ENCODE peak calls at places on chromosomes 16 and 17, in five cellular contexts. One of them, this sample, is unnamed.

GRCh38 chr17:61410100-61410551 is 10.5 kb downstream of the TBX2 start:
- DNase-seq in lower lobe of right lung: peak; percentile 45
- DNase-seq in right atrium auricular region: no peak
- DNase-seq in endodermal cell: no peak
- DNase-seq in mammary epithelial cell: no peak
- DNase-seq in this sample: no peak

GRCh38 chr17:18960241-18960665 is 8.3 kb downstream of the SLC5A10 start:
- DNase-seq in lower lobe of right lung: peak; percentile 47
- DNase-seq in right atrium auricular region: no peak
- DNase-seq in endodermal cell: no peak
- DNase-seq in mammary epithelial cell: no peak
- DNase-seq in this sample: peak; percentile 52

GRCh38 chr17:66076546-66077190 is 115.3 kb downstream of the CEP112 start:
- DNase-seq in lower lobe of right lung: no peak
- DNase-seq in right atrium auricular region: no peak
- DNase-seq in endodermal cell: peak; percentile 41
- DNase-seq in mammary epithelial cell: peak; percentile 48
- DNase-seq in this sample: no peak

GRCh38 chr17:68451650-68452354 is 5.5 kb downstream of the WIPI1 start:
- DNase-seq in lower lobe of right lung: no peak
- DNase-seq in right atrium auricular region: no peak
- DNase-seq in endodermal cell: no peak
- DNase-seq in mammary epithelial cell: no peak
- DNase-seq in this sample: peak; percentile 39

GRCh38 chr16:7744546-7745294 is 412.1 kb downstream of the RBFOX1 start:
- DNase-seq in lower lobe of right lung: no peak
- DNase-seq in right atrium auricular region: no peak
- DNase-seq in endodermal cell: no peak
- DNase-seq in mammary epithelial cell: no peak
- DNase-seq in this sample: no peak

GRCh38 chr16:9322735-9323134 is 231.3 kb downstream of the HAPSTR1 start:
- DNase-seq in lower lobe of right lung: no peak
- DNase-seq in right atrium auricular region: no peak
- DNase-seq in endodermal cell: no peak
- DNase-seq in mammary epithelial cell: no peak
- DNase-seq in this sample: no peak

GRCh38 chr16:85819711-85820110 is 20.2 kb downstream of the COX4I1 start:
- DNase-seq in lower lobe of right lung: no peak
- DNase-seq in right atrium auricular region: no peak
- DNase-seq in endodermal cell: no peak
- DNase-seq in mammary epithelial cell: no peak
- DNase-seq in this sample: no peak

GRCh38 chr17:44203731-44204452 is 4.2 kb upstream of the ATXN7L3 start:
- DNase-seq in lower lobe of right lung: peak; percentile 45
- DNase-seq in right atrium auricular region: no peak
- DNase-seq in endodermal cell: peak; percentile 91
- DNase-seq in mammary epithelial cell: no peak
- DNase-seq in this sample: peak; percentile 60

GRCh38 chr17:2656293-2656692 is 55.3 kb downstream of the CLUH start:
- DNase-seq in lower lobe of right lung: no peak
- DNase-seq in right atrium auricular region: no peak
- DNase-seq in endodermal cell: no peak
- DNase-seq in mammary epithelial cell: no peak
- DNase-seq in this sample: no peak

GRCh38 chr17:11719203-11719602 is 120.9 kb downstream of the DNAH9 start:
- DNase-seq in lower lobe of right lung: no peak
- DNase-seq in right atrium auricular region: no peak
- DNase-seq in endodermal cell: no peak
- DNase-seq in mammary epithelial cell: no peak
- DNase-seq in this sample: no peak

GRCh38 chr17:78434455-78435329 is 56.2 kb downstream of the PGS1 start:
- DNase-seq in lower lobe of right lung: no peak
- DNase-seq in right atrium auricular region: no peak
- DNase-seq in endodermal cell: no peak
- DNase-seq in mammary epithelial cell: no peak
- DNase-seq in this sample: no peak

GRCh38 chr16:76583466-76583865 is 306.3 kb downstream of the CNTNAP4 start:
- DNase-seq in lower lobe of right lung: no peak
- DNase-seq in right atrium auricular region: no peak
- DNase-seq in endodermal cell: no peak
- DNase-seq in mammary epithelial cell: no peak
- DNase-seq in this sample: no peak

GRCh38 chr17:2388020-2388704 is 12.7 kb downstream of the MNT start:
- DNase-seq in lower lobe of right lung: no peak
- DNase-seq in right atrium auricular region: no peak
- DNase-seq in endodermal cell: no peak
- DNase-seq in mammary epithelial cell: no peak
- DNase-seq in this sample: no peak

GRCh38 chr17:35243459-35244204 is 760 bp downstream of the SLFN5 start:
- DNase-seq in lower lobe of right lung: peak; percentile 65
- DNase-seq in right atrium auricular region: peak; percentile 86
- DNase-seq in endodermal cell: peak; percentile 77
- DNase-seq in mammary epithelial cell: peak; percentile 68
- DNase-seq in this sample: no peak

DNA sequence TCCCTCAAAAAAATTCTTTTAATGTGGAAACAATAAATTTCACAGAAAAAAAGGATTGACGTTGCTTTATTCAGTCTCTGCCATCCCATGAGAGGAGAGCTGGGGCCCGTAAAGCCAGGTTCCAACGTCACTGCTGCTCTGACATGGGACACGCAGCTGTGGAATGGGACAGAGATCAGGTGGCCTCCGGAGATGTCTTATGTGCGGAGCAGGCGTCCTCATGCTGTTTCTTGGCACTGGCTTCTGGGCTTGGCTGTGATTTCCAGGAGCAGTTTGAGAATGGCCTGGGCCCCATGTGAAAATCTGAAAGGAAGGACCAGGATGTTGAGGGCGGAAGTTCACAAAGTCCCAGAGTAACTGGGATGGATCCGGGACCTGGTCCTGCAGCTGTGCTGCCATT is 32.4 kb downstream of the NDEL1 start:
- DNase-seq in lower lobe of right lung: no peak
- DNase-seq in right atrium auricular region: no peak
- DNase-seq in endodermal cell: no peak
- DNase-seq in mammary epithelial cell: no peak
- DNase-seq in this sample: no peak
- H3K36me3 ChIP-seq in lower lobe of right lung: peaks cover 90% of the 10 kb centered on the region
- H3K36me3 ChIP-seq in right atrium auricular region: peaks cover 45% of the 10 kb centered on the region
- H3K36me3 ChIP-seq in endodermal cell: peaks cover 83% of the 10 kb centered on the region
- H3K36me3 ChIP-seq in mammary epithelial cell: peaks cover 10% of the 10 kb centered on the region
- H3K36me3 ChIP-seq in this sample: no peaks in the 10 kb centered on the region

DNA sequence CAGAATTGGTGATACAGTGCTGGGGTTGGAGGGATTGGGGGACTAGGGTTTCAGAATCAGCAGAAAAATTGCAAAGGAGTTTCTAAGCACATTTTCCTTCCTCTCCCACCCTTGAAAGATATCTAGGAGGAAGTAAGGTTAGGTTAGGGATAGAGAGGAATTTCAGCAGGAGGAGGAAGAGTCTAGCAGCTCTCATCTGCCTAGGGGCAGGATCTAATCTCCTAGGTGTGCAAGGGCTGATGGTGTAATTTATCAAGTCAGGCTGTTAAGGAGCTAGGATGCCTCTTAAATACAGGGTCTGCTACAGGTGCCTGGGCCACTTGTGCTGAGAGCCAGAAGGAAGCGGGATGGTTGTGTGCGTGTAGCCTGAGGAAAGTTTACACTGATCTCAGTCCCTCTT is 1.8 kb upstream of the HNF1B start:
- DNase-seq in lower lobe of right lung: no peak
- DNase-seq in right atrium auricular region: no peak
- DNase-seq in endodermal cell: no peak
- DNase-seq in mammary epithelial cell: no peak
- DNase-seq in this sample: no peak
- H3K4me1 ChIP-seq in lower lobe of right lung: peaks cover 28% of the 10 kb centered on the region
- H3K4me1 ChIP-seq in right atrium auricular region: no peaks in the 10 kb centered on the region
- H3K4me1 ChIP-seq in endodermal cell: peaks cover 5% of the 10 kb centered on the region
- H3K4me1 ChIP-seq in mammary epithelial cell: no peaks in the 10 kb centered on the region
- H3K4me1 ChIP-seq in this sample: peaks cover 12% of the 10 kb centered on the region

GRCh38 chr17:10653987-10654386 is 3.1 kb downstream of the MYH3 start:
- DNase-seq in lower lobe of right lung: no peak
- DNase-seq in right atrium auricular region: no peak
- DNase-seq in endodermal cell: no peak
- DNase-seq in mammary epithelial cell: no peak
- DNase-seq in this sample: no peak
- H3K36me3 ChIP-seq in lower lobe of right lung: no peaks in the 10 kb centered on the region
- H3K36me3 ChIP-seq in right atrium auricular region: no peaks in the 10 kb centered on the region
- H3K36me3 ChIP-seq in endodermal cell: no peaks in the 10 kb centered on the region
- H3K36me3 ChIP-seq in mammary epithelial cell: no peaks in the 10 kb centered on the region
- H3K36me3 ChIP-seq in this sample: no peaks in the 10 kb centered on the region

GRCh38 chr17:42670925-42671657 is 5.7 kb downstream of the PLEKHH3 start:
- DNase-seq in lower lobe of right lung: no peak
- DNase-seq in right atrium auricular region: no peak
- DNase-seq in endodermal cell: peak; percentile 81
- DNase-seq in mammary epithelial cell: no peak
- DNase-seq in this sample: no peak
- H3K4me1 ChIP-seq in lower lobe of right lung: peaks cover 74% of the 10 kb centered on the region
- H3K4me1 ChIP-seq in right atrium auricular region: no peaks in the 10 kb centered on the region
- H3K4me1 ChIP-seq in endodermal cell: peaks cover 6% of the 10 kb centered on the region
- H3K4me1 ChIP-seq in mammary epithelial cell: peaks cover 72% of the 10 kb centered on the region
- H3K4me1 ChIP-seq in this sample: peaks cover 11% of the 10 kb centered on the region

DNA sequence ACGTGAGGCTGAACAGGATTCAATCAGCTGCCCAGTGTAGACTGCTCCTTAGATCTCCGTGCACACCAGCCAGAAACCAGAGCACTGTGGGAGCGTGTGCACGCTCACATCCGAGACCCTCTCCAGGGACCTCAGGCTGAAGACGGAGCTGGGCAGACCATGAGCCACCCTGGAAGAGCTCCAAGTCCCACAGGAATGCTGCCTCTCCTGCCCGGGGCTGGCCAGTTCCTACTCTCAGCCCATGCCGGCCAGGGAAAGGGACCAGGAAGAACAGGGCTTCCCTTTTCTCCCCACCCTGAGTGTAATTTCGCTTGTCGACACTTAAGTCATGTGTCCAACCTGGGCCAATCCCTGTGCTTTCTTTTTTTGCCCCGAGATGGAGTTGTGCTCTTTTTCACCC is 6.9 kb downstream of the ALYREF start:
- DNase-seq in lower lobe of right lung: no peak
- DNase-seq in right atrium auricular region: no peak
- DNase-seq in endodermal cell: no peak
- DNase-seq in mammary epithelial cell: no peak
- DNase-seq in this sample: no peak
- H3K36me3 ChIP-seq in lower lobe of right lung: peaks cover 86% of the 10 kb centered on the region
- H3K36me3 ChIP-seq in right atrium auricular region: peaks cover 46% of the 10 kb centered on the region
- H3K36me3 ChIP-seq in endodermal cell: peaks cover 94% of the 10 kb centered on the region
- H3K36me3 ChIP-seq in mammary epithelial cell: peaks cover 24% of the 10 kb centered on the region
- H3K36me3 ChIP-seq in this sample: peaks cover 9% of the 10 kb centered on the region

DNA sequence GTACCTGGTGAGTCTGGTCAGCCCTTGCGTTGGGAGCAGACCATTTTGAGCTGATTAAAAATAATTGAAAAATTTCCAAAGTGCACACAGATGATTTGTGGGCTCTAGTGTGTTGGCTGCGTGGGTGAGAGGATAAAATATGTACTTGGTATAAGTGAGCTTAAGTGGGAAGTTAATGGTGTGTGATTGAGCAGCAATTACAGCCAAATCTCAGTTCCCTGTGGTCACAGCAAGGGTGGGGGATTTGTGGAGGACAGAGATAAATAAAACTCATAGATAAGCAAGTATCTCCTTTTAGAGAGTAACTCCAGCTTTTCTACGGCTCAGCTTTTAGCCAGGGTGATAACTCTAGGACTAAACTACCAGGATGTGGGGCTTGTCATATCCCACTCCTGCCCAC is 390.4 kb downstream of the UTP18 start:
- DNase-seq in lower lobe of right lung: no peak
- DNase-seq in right atrium auricular region: no peak
- DNase-seq in endodermal cell: no peak
- DNase-seq in mammary epithelial cell: no peak
- DNase-seq in this sample: no peak
- H3K4me1 ChIP-seq in lower lobe of right lung: no peaks in the 10 kb centered on the region
- H3K4me1 ChIP-seq in right atrium auricular region: no peaks in the 10 kb centered on the region
- H3K4me1 ChIP-seq in endodermal cell: no peaks in the 10 kb centered on the region
- H3K4me1 ChIP-seq in mammary epithelial cell: peaks cover 15% of the 10 kb centered on the region
- H3K4me1 ChIP-seq in this sample: no peaks in the 10 kb centered on the region